ENCODE peak calls at places on chromosomes 12 and 14, in six cellular contexts. One of them, this sample, is unnamed. For H3K9me3, the result is how much of the 10 kb centered on the place peaks cover.

GRCh38 chr12:89857652-89858274 is 149.1 kb upstream of the ATP2B1 start:
- DNase-seq in PC-9: no peak
- DNase-seq in AG04450: no peak
- DNase-seq in tibial artery: no peak
- DNase-seq in lower lobe of right lung: no peak
- DNase-seq in astrocyte: no peak
- DNase-seq in this sample: no peak

GRCh38 chr12:1932264-1932777 is 13.9 kb upstream of the CACNA2D4 start:
- DNase-seq in PC-9: no peak
- DNase-seq in AG04450: no peak
- DNase-seq in tibial artery: peak
- DNase-seq in lower lobe of right lung: peak
- DNase-seq in astrocyte: peak
- DNase-seq in this sample: no peak

GRCh38 chr12:132170094-132170636 is 25.9 kb downstream of the NOC4L start:
- DNase-seq in PC-9: no peak
- DNase-seq in AG04450: no peak
- DNase-seq in tibial artery: no peak
- DNase-seq in lower lobe of right lung: no peak
- DNase-seq in astrocyte: peak
- DNase-seq in this sample: no peak

GRCh38 chr14:74667758-74668157 is 45.1 kb downstream of the AREL1 start:
- DNase-seq in PC-9: no peak
- DNase-seq in AG04450: no peak
- DNase-seq in tibial artery: no peak
- DNase-seq in lower lobe of right lung: no peak
- DNase-seq in astrocyte: peak
- DNase-seq in this sample: no peak

GRCh38 chr12:8078400-8078799 is 3.7 kb upstream of the NECAP1 start:
- DNase-seq in PC-9: peak
- DNase-seq in AG04450: peak
- DNase-seq in tibial artery: no peak
- DNase-seq in lower lobe of right lung: no peak
- DNase-seq in astrocyte: peak
- DNase-seq in this sample: peak

GRCh38 chr12:52663420-52663819 is 11.4 kb upstream of the KRT2 start:
- DNase-seq in PC-9: no peak
- DNase-seq in AG04450: no peak
- DNase-seq in tibial artery: no peak
- DNase-seq in lower lobe of right lung: no peak
- DNase-seq in astrocyte: no peak
- DNase-seq in this sample: no peak

GRCh38 chr12:3119745-3120660 is 42.8 kb downstream of the TSPAN9 start:
- DNase-seq in PC-9: peak
- DNase-seq in AG04450: no peak
- DNase-seq in tibial artery: peak
- DNase-seq in lower lobe of right lung: peak
- DNase-seq in astrocyte: peak
- DNase-seq in this sample: no peak

GRCh38 chr14:52055215-52055614 is 13.6 kb downstream of the NID2 start:
- DNase-seq in PC-9: no peak
- DNase-seq in AG04450: no peak
- DNase-seq in tibial artery: no peak
- DNase-seq in lower lobe of right lung: no peak
- DNase-seq in astrocyte: peak
- DNase-seq in this sample: no peak

GRCh38 chr12:124774054-124774461 is 89.6 kb downstream of the SCARB1 start:
- DNase-seq in PC-9: no peak
- DNase-seq in AG04450: no peak
- DNase-seq in tibial artery: no peak
- DNase-seq in lower lobe of right lung: peak
- DNase-seq in astrocyte: no peak
- DNase-seq in this sample: no peak

GRCh38 chr12:117352260-117352659 is 9.2 kb downstream of the NOS1 start:
- DNase-seq in PC-9: no peak
- DNase-seq in AG04450: no peak
- DNase-seq in tibial artery: no peak
- DNase-seq in lower lobe of right lung: no peak
- DNase-seq in astrocyte: no peak
- DNase-seq in this sample: no peak

GRCh38 chr12:132327351-132328171 is 1.8 kb downstream of the GALNT9 start:
- DNase-seq in PC-9: no peak
- DNase-seq in AG04450: peak
- DNase-seq in tibial artery: no peak
- DNase-seq in lower lobe of right lung: peak
- DNase-seq in astrocyte: peak
- DNase-seq in this sample: no peak

GRCh38 chr12:10094648-10095047 is 4.1 kb downstream of the CLEC1A start:
- DNase-seq in PC-9: no peak
- DNase-seq in AG04450: no peak
- DNase-seq in tibial artery: no peak
- DNase-seq in lower lobe of right lung: no peak
- DNase-seq in astrocyte: no peak
- DNase-seq in this sample: no peak

GRCh38 chr12:89306827-89307498 is 45.3 kb downstream of the DUSP6 start:
- DNase-seq in PC-9: no peak
- DNase-seq in AG04450: no peak
- DNase-seq in tibial artery: no peak
- DNase-seq in lower lobe of right lung: no peak
- DNase-seq in astrocyte: no peak
- DNase-seq in this sample: no peak

GRCh38 chr12:42756841-42757661 is 167.5 kb upstream of the PRICKLE1 start:
- DNase-seq in PC-9: peak
- DNase-seq in AG04450: peak
- DNase-seq in tibial artery: no peak
- DNase-seq in lower lobe of right lung: no peak
- DNase-seq in astrocyte: peak
- DNase-seq in this sample: no peak

GRCh38 chr14:94027566-94028449 is 1.7 kb downstream of the OTUB2 start:
- DNase-seq in PC-9: peak
- DNase-seq in AG04450: no peak
- DNase-seq in tibial artery: no peak
- DNase-seq in lower lobe of right lung: no peak
- DNase-seq in astrocyte: no peak
- DNase-seq in this sample: no peak

GRCh38 chr12:94074970-94075695 is 73.2 kb upstream of the PLXNC1 start:
- DNase-seq in PC-9: peak
- DNase-seq in AG04450: peak
- DNase-seq in tibial artery: peak
- DNase-seq in lower lobe of right lung: peak
- DNase-seq in astrocyte: peak
- DNase-seq in this sample: no peak

GRCh38 chr14:60650382-60650961 is 1.2 kb upstream of the SIX1 start:
- DNase-seq in PC-9: no peak
- DNase-seq in AG04450: no peak
- DNase-seq in tibial artery: no peak
- DNase-seq in lower lobe of right lung: no peak
- DNase-seq in astrocyte: no peak
- DNase-seq in this sample: no peak

GRCh38 chr12:22169281-22169824 is 123.3 kb downstream of the CMAS start:
- DNase-seq in PC-9: no peak
- DNase-seq in AG04450: no peak
- DNase-seq in tibial artery: no peak
- DNase-seq in lower lobe of right lung: no peak
- DNase-seq in astrocyte: no peak
- DNase-seq in this sample: no peak

GRCh38 chr12:100331871-100332270 is 25.0 kb upstream of the SLC17A8 start:
- DNase-seq in PC-9: no peak
- DNase-seq in AG04450: no peak
- DNase-seq in tibial artery: no peak
- DNase-seq in lower lobe of right lung: no peak
- DNase-seq in astrocyte: no peak
- DNase-seq in this sample: no peak

GRCh38 chr12:3313655-3314305 is 177.2 kb upstream of the PRMT8 start:
- DNase-seq in PC-9: peak
- DNase-seq in AG04450: no peak
- DNase-seq in tibial artery: no peak
- DNase-seq in lower lobe of right lung: no peak
- DNase-seq in astrocyte: no peak
- DNase-seq in this sample: no peak

GRCh38 chr14:92513204-92513965 is at the start of gene RIN3:
- DNase-seq in PC-9: no peak
- DNase-seq in AG04450: peak
- DNase-seq in tibial artery: no peak
- DNase-seq in lower lobe of right lung: peak
- DNase-seq in astrocyte: peak
- DNase-seq in this sample: peak

GRCh38 chr12:46126050-46126727 is 135.8 kb upstream of the SCAF11 start:
- DNase-seq in PC-9: no peak
- DNase-seq in AG04450: no peak
- DNase-seq in tibial artery: no peak
- DNase-seq in lower lobe of right lung: no peak
- DNase-seq in astrocyte: no peak
- DNase-seq in this sample: no peak

GRCh38 chr14:22515961-22516360 is 73.1 kb downstream of the DAD1 start:
- DNase-seq in PC-9: no peak
- DNase-seq in AG04450: no peak
- DNase-seq in tibial artery: no peak
- DNase-seq in lower lobe of right lung: no peak
- DNase-seq in astrocyte: no peak
- DNase-seq in this sample: no peak

GRCh38 chr12:9969673-9970072 is 1.5 kb upstream of the CLEC12A start:
- DNase-seq in PC-9: no peak
- DNase-seq in AG04450: no peak
- DNase-seq in tibial artery: no peak
- DNase-seq in lower lobe of right lung: no peak
- DNase-seq in astrocyte: no peak
- DNase-seq in this sample: no peak

GRCh38 chr12:112823582-112824149 is 32.1 kb downstream of the RPH3A start:
- DNase-seq in PC-9: no peak
- DNase-seq in AG04450: no peak
- DNase-seq in tibial artery: no peak
- DNase-seq in lower lobe of right lung: no peak
- DNase-seq in astrocyte: no peak
- DNase-seq in this sample: no peak

GRCh38 chr12:54360717-54361456 is 3.4 kb downstream of the GPR84 start:
- DNase-seq in PC-9: peak
- DNase-seq in AG04450: no peak
- DNase-seq in tibial artery: peak
- DNase-seq in lower lobe of right lung: peak
- DNase-seq in astrocyte: peak
- DNase-seq in this sample: peak

GRCh38 chr14:21383848-21384493 is at the start of gene SUPT16H:
- DNase-seq in PC-9: peak
- DNase-seq in AG04450: peak
- DNase-seq in tibial artery: peak
- DNase-seq in lower lobe of right lung: peak
- DNase-seq in astrocyte: peak
- DNase-seq in this sample: peak

GRCh38 chr14:25464772-25465171 is 414.8 kb upstream of the STXBP6 start:
- DNase-seq in PC-9: no peak
- DNase-seq in AG04450: no peak
- DNase-seq in tibial artery: no peak
- DNase-seq in lower lobe of right lung: no peak
- DNase-seq in astrocyte: no peak
- DNase-seq in this sample: no peak
- H3K9me3 ChIP-seq in PC-9: under half
- H3K9me3 ChIP-seq in AG04450: under half
- H3K9me3 ChIP-seq in tibial artery: under half
- H3K9me3 ChIP-seq in lower lobe of right lung: under half
- H3K9me3 ChIP-seq in astrocyte: under half
- H3K9me3 ChIP-seq in this sample: under half

GRCh38 chr14:28926091-28926490 is 159.5 kb downstream of the FOXG1 start:
- DNase-seq in PC-9: no peak
- DNase-seq in AG04450: no peak
- DNase-seq in tibial artery: no peak
- DNase-seq in lower lobe of right lung: no peak
- DNase-seq in astrocyte: peak
- DNase-seq in this sample: no peak
- H3K9me3 ChIP-seq in PC-9: under half
- H3K9me3 ChIP-seq in AG04450: under half
- H3K9me3 ChIP-seq in tibial artery: under half
- H3K9me3 ChIP-seq in lower lobe of right lung: under half
- H3K9me3 ChIP-seq in astrocyte: under half
- H3K9me3 ChIP-seq in this sample: under half

DNA sequence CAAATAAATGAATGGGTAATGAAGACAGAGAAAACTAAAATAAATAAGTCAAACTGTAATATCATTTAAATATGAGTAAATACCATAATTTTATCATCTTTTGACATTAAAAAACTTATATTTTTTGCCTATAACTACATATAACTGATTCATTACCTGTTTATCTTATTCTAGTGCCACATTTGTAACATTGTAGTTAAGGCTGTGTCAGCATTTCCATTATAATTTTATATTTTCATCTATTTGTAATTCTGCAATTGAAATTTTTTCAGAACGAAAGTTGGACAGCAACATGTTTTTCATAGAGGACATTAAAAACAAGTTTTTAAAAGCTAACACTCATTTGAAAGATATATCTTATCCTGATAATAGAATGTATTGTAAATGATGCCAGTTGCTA is 1286.5 kb downstream of the LRFN5 start:
- DNase-seq in PC-9: no peak
- DNase-seq in AG04450: no peak
- DNase-seq in tibial artery: no peak
- DNase-seq in lower lobe of right lung: no peak
- DNase-seq in astrocyte: no peak
- DNase-seq in this sample: no peak
- H3K9me3 ChIP-seq in PC-9: under half
- H3K9me3 ChIP-seq in AG04450: under half
- H3K9me3 ChIP-seq in tibial artery: under half
- H3K9me3 ChIP-seq in lower lobe of right lung: under half
- H3K9me3 ChIP-seq in astrocyte: under half
- H3K9me3 ChIP-seq in this sample: under half

DNA sequence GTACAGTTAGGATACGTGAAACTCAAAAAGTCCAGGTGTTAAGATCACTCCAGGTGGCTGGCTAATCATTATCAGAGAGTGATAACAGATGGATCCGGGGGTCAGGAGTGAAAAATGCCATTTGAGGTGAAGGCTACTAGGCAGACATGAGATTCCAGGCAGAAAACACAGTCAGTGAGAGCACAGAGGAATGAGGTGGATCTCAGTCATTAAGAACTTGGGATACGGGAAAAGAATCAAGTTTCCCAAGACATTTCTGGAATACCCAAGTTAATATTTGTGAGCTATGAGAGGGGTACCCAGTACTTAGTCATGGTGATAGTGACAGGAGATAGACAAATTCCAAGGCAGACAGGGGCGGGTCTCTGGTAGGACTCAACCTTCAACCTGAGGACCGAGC is 94.6 kb upstream of the ALG10B start:
- DNase-seq in PC-9: no peak
- DNase-seq in AG04450: no peak
- DNase-seq in tibial artery: no peak
- DNase-seq in lower lobe of right lung: no peak
- DNase-seq in astrocyte: no peak
- DNase-seq in this sample: no peak
- H3K9me3 ChIP-seq in PC-9: under half
- H3K9me3 ChIP-seq in AG04450: under half
- H3K9me3 ChIP-seq in tibial artery: under half
- H3K9me3 ChIP-seq in lower lobe of right lung: under half
- H3K9me3 ChIP-seq in astrocyte: under half
- H3K9me3 ChIP-seq in this sample: under half